ENCODE peak calls at places on chromosomes 3 and 15, in eight cellular contexts. X is WTC11, Y is H7, M is RCC 7860, W is right cardiac atrium, J is Peyer's patch, L is EH, U is AG09319. T is an unnamed sample.

GRCh38 chr15:59283717-59284336 is 77.2 kb downstream of the LDHAL6B start:
- DNase-seq in M (peak), Y (peak), J (no peak), U (no peak), W (no peak), L (peak), X (no peak), T (peak)

GRCh38 chr3:188036375-188036985 is 117.5 kb upstream of the LPP start:
- DNase-seq in W (no peak), J (no peak), U (no peak), X (no peak), L (no peak), M (no peak), Y (no peak), T (no peak)

GRCh38 chr3:168249539-168250414 is 154.1 kb upstream of the GOLIM4 start:
- DNase-seq in L (peak), W (peak), X (peak), Y (peak), U (peak), J (peak), M (no peak), T (peak)

GRCh38 chr15:71252036-71252898 is 137.0 kb downstream of the THSD4 start:
- DNase-seq in Y (no peak), U (no peak), M (peak), X (no peak), J (no peak), L (peak), W (no peak), T (no peak)

GRCh38 chr3:14175383-14176037 is 2.9 kb downstream of the XPC start:
- DNase-seq in J (peak), W (no peak), L (peak), X (no peak), M (no peak), Y (no peak), U (no peak), T (no peak)

GRCh38 chr3:160125188-160125587 is 100.0 kb upstream of the C3orf80 start:
- DNase-seq in J (no peak), X (no peak), U (no peak), W (no peak), Y (no peak), M (no peak), L (no peak), T (no peak)

GRCh38 chr15:29734917-29735572 is 87.2 kb downstream of the TJP1 start:
- DNase-seq in L (peak), X (no peak), J (no peak), M (peak), W (no peak), Y (no peak), U (no peak), T (no peak)

GRCh38 chr3:18810306-18810661 is 338.0 kb upstream of the KCNH8 start:
- DNase-seq in Y (no peak), L (no peak), U (no peak), X (no peak), J (no peak), M (no peak), W (no peak), T (no peak)

GRCh38 chr15:99844150-99844549 is 110.9 kb upstream of the LYSMD4 start:
- DNase-seq in W (no peak), L (no peak), J (no peak), Y (no peak), M (no peak), U (no peak), X (no peak), T (no peak)

GRCh38 chr15:23472678-23473077 is 25.6 kb upstream of the GOLGA6L2 start:
- DNase-seq in U (no peak), X (no peak), J (no peak), M (no peak), L (no peak), Y (no peak), W (no peak), T (no peak)

GRCh38 chr3:8702560-8702959 is 31.0 kb upstream of the CAV3 start:
- DNase-seq in J (no peak), Y (peak), M (no peak), W (no peak), X (peak), L (no peak), U (no peak), T (peak)

GRCh38 chr3:119778176-119778575 is 3.7 kb upstream of the NR1I2 start:
- DNase-seq in Y (no peak), X (no peak), U (no peak), L (no peak), W (no peak), J (no peak), M (no peak), T (no peak)

GRCh38 chr3:108882762-108883161 is 60.2 kb downstream of the TRAT1 start:
- DNase-seq in M (no peak), L (no peak), Y (no peak), X (no peak), W (no peak), U (no peak), J (no peak), T (no peak)

GRCh38 chr3:41137686-41138111 is 61.6 kb upstream of the CTNNB1 start:
- DNase-seq in L (no peak), X (no peak), U (no peak), J (no peak), M (no peak), Y (no peak), W (no peak), T (peak)

GRCh38 chr15:66899555-66900350 is 165.6 kb upstream of the SMAD3 start:
- DNase-seq in X (no peak), W (no peak), J (no peak), L (peak), U (no peak), M (peak), Y (no peak), T (no peak)

T was measured in iPS-NIHi11.